ENCODE peak calls at places on chromosome 21, in ten cellular contexts. W is WERI-Rb-1, I is vagina, R is endothelial cell, Q is cardiac muscle cell, F is OCI-LY7, Z is fibroblast of mammary gland, G is omental fat pad, L is body of pancreas, Y is HFF-Myc. A is an unnamed sample.

GRCh38 chr21:33384851-33385331 is 18.3 kb upstream of the IFNGR2 start:
- DNase-seq in R (no peak), W (no peak), Z (no peak), G (no peak), F (peak), Y (no peak), I (no peak), Q (no peak), L (no peak), A (no peak)

GRCh38 chr21:40586575-40586974 is 260.4 kb downstream of the DSCAM start:
- DNase-seq in F (no peak), Q (no peak), L (no peak), W (no peak), Z (no peak), I (no peak), R (no peak), G (no peak), Y (no peak), A (no peak)

GRCh38 chr21:42433946-42434551 is 30.3 kb downstream of the UBASH3A start:
- DNase-seq in W (no peak), L (peak), Y (no peak), Q (no peak), G (no peak), Z (no peak), F (no peak), R (no peak), I (no peak), A (no peak)

GRCh38 chr21:38788275-38788911 is 17.3 kb upstream of the ETS2 start:
- DNase-seq in Y (no peak), L (no peak), W (no peak), Q (peak), I (no peak), R (no peak), G (no peak), Z (no peak), F (no peak), A (no peak)

GRCh38 chr21:29538115-29538514 is 239.4 kb downstream of the BACH1 start:
- DNase-seq in L (no peak), I (no peak), G (no peak), Q (peak), Y (no peak), F (no peak), W (no peak), R (no peak), Z (peak), A (no peak)

GRCh38 chr21:23398726-23399125 is 2208.6 kb downstream of the MRPL39 start:
- DNase-seq in F (no peak), Z (no peak), Y (no peak), L (no peak), W (peak), R (no peak), I (no peak), G (no peak), Q (no peak), A (no peak)

GRCh38 chr21:25635310-25635709 is 3.7 kb upstream of the JAM2 start:
- DNase-seq in Y (no peak), G (no peak), Z (no peak), L (no peak), F (no peak), R (no peak), I (no peak), W (no peak), Q (no peak), A (no peak)

GRCh38 chr21:33899199-33899598 is 16.4 kb downstream of the ATP5PO start:
- DNase-seq in L (peak), I (no peak), Q (no peak), Y (no peak), G (no peak), F (no peak), R (no peak), Z (no peak), W (no peak), A (no peak)

GRCh38 chr21:32494946-32495703 is 82.6 kb downstream of the EVA1C start:
- DNase-seq in R (no peak), Q (peak), W (no peak), L (no peak), F (no peak), Y (peak), I (no peak), Z (peak), G (no peak), A (no peak)

GRCh38 chr21:32515869-32516268 is 69.5 kb downstream of the TCP10L start:
- DNase-seq in F (no peak), L (no peak), Q (peak), G (no peak), I (no peak), Z (peak), Y (no peak), R (no peak), W (no peak), A (no peak)

GRCh38 chr21:43766734-43767497 is 9.2 kb downstream of the CSTB start:
- DNase-seq in Y (no peak), G (no peak), L (peak), R (no peak), F (no peak), Z (no peak), W (no peak), Q (no peak), I (no peak), A (no peak)

GRCh38 chr21:17467392-17467791 is 45.5 kb upstream of the CXADR start:
- DNase-seq in L (no peak), I (no peak), Y (no peak), F (no peak), Z (no peak), W (no peak), Q (peak), R (no peak), G (no peak), A (no peak)

GRCh38 chr21:25638634-25639166 is 358 bp upstream of the JAM2 start:
- DNase-seq in Q (peak), L (no peak), Z (no peak), F (peak), G (no peak), W (no peak), R (no peak), Y (no peak), I (no peak), A (no peak)

GRCh38 chr21:38852278-38852677 is 46.5 kb downstream of the ETS2 start:
- DNase-seq in G (no peak), Z (no peak), F (no peak), I (no peak), W (no peak), Q (no peak), L (no peak), R (no peak), Y (no peak), A (no peak)

GRCh38 chr21:38817371-38818335 is 11.9 kb downstream of the ETS2 start:
- DNase-seq in I (no peak), Y (no peak), L (no peak), G (no peak), Q (peak), Z (peak), R (no peak), W (no peak), F (no peak), A (no peak)

GRCh38 chr21:33848252-33848953 is 67.2 kb downstream of the ATP5PO start:
- DNase-seq in Q (no peak), I (no peak), R (no peak), W (no peak), L (no peak), Z (no peak), F (peak), Y (no peak), G (no peak), A (no peak)

GRCh38 chr21:16004523-16004922 is 274.7 kb downstream of the USP25 start:
- DNase-seq in I (no peak), R (no peak), Y (no peak), Z (no peak), G (no peak), L (no peak), Q (no peak), F (no peak), W (no peak), A (no peak)
- TF ChIP-seq CTCF in I (no peak), R (no peak), Y (no peak), Z (no peak), G (no peak), L (no peak), Q (no peak), F (no peak), W (no peak), A (no peak)

GRCh38 chr21:46384556-46384955 is 60.6 kb downstream of the PCNT start:
- DNase-seq in G (no peak), L (no peak), F (no peak), Q (no peak), I (no peak), Z (no peak), W (no peak), R (no peak), Y (no peak), A (no peak)
- TF ChIP-seq CTCF in G (no peak), L (no peak), F (no peak), Q (no peak), I (no peak), Z (no peak), W (no peak), R (no peak), Y (no peak), A (no peak)

DNA sequence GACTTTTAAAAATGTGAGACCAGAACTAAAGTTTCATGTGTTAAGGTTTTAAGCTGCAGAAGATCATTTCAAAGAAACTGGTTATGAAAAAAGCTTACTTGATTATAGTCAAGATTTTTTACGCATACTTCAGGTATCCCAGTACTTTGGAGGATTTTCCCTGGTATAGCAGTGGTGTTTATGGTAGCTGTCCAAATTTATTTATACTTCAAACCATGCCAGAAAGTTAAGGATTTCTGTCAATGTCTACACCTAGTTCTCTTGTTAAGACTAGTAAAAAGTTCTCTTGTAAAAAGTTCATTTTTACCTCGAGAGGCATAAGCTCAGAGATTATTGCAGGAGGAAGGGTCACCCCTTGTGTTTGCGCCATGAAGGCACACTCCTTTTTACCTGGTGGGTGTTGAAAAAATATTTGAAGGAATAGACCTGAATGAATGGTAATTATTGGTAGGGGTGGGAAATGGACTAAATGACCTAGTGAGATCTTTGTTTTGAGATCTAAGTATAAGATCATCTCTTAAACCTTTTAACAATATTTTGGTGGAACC is 2.8 kb downstream of the DYRK1A start:
- DNase-seq in G (no peak), Z (no peak), F (peak), Q (no peak), W (no peak), R (no peak), Y (no peak), I (no peak), L (no peak), A (no peak)
- TF ChIP-seq CTCF in G (no peak), Z (no peak), F (no peak), Q (no peak), W (no peak), R (no peak), Y (no peak), I (no peak), L (no peak), A (no peak)

DNA sequence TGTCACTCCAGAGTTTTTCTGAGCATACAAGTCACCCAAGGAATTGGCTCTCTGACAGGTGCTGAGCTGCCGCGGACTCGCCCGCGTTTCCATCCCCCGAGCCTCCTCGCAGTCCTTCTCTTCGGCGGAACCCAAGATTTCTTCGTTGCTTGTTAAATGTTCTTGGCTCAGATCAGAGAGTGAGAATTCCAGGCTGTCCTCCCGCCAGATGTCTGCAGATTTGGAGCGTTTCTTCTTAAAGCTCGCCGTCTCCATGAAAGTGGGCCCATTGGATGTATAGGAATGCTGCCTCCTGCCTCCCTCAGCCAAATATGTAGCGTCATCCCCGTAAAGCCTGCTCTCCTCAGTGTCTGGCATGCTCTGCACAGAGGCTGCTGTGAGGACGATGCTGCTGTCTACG is 77.8 kb downstream of the TIAM1 start:
- DNase-seq in I (no peak), F (no peak), L (no peak), W (no peak), Q (no peak), Z (no peak), R (no peak), Y (no peak), G (no peak), A (no peak)
- TF ChIP-seq CTCF in I (no peak), F (no peak), L (no peak), W (no peak), Q (no peak), Z (no peak), R (no peak), Y (no peak), G (no peak), A (no peak)

GRCh38 chr21:28334407-28334806 is 658.3 kb downstream of the LTN1 start:
- DNase-seq in R (no peak), F (peak), L (no peak), I (no peak), Z (peak), Y (no peak), Q (no peak), G (no peak), W (no peak), A (no peak)

GRCh38 chr21:28338906-28339305 is 653.8 kb downstream of the LTN1 start:
- DNase-seq in Q (peak), G (no peak), W (no peak), F (no peak), Z (no peak), I (no peak), R (no peak), L (no peak), Y (no peak), A (no peak)

GRCh38 chr21:28339403-28339802 is 653.3 kb downstream of the LTN1 start:
- DNase-seq in Z (no peak), Q (no peak), F (no peak), W (no peak), G (no peak), I (no peak), Y (no peak), R (no peak), L (no peak), A (no peak)

GRCh38 chr21:28336299-28336698 is 656.4 kb downstream of the LTN1 start:
- DNase-seq in Z (peak), F (peak), W (no peak), Y (peak), L (peak), I (no peak), G (no peak), Q (peak), R (no peak), A (no peak)

GRCh38 chr21:28337319-28337718 is 655.4 kb downstream of the LTN1 start:
- DNase-seq in W (no peak), Y (peak), I (no peak), R (no peak), Q (peak), L (no peak), G (no peak), F (peak), Z (peak), A (no peak)
- TF ChIP-seq CTCF in W (no peak), Y (peak), I (no peak), R (no peak), Q (peak), L (no peak), G (no peak), F (peak), Z (peak), A (no peak)

DNA sequence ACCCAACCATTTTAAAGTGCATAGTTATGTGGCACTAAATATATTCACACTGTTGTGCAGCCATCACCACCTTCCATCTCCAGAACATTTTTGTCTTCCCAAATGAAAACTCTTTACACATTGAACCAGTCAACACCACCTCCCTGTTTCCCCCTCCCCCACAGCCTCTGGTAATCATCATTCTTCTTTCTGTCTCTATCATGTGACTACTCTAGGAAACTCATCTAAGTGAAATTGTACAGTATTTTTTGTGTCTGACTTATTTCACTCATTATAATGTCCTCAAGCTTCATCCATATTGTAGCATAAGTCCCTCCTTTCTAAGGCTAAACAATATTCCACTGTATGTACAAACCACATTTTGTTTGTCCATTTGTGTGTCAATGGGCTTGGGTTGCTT is 128.0 kb downstream of the RUNX1 start:
- DNase-seq in F (no peak), W (no peak), L (no peak), I (no peak), Y (no peak), R (no peak), Z (no peak), G (no peak), Q (no peak), A (no peak)
- TF ChIP-seq CTCF in F (no peak), W (no peak), L (no peak), I (no peak), Y (no peak), R (no peak), Z (no peak), G (no peak), Q (no peak), A (no peak)

DNA sequence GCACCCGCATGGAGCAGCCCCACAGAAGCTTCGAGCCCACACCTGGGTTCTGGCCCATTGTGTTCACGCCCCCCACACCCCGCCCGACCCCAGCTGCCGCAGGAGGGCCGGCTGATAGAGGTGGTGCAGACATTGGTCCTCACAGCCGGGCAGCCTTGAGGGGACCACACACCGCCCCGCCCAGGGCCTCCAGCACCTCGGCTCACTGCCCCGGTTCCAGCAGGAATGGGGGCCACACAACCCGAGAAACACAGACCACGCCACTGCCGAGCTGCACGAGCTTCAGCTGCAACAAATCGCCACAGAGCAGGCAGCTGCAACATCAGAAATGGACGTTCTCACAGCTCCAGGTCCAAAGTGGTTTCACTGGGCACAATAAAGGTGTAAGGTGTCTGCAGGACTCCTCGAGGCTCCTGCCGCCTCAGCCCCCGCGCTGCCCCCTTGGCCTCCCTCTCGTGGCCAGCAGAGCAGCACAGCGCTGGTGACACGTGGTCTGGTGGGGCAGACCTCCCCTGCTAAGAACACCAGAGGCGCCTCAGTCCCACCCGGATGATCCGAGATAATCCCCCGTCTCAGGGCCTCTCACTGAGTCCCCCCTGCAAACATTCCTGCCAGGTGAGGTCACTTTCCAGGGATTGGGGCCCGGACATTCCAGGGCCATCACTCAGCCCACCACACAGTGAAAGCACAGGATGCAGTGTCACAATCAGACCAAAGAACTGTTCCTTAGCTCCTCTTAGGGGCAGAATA is 62.3 kb upstream of the ADARB1 start:
- DNase-seq in I (no peak), Y (peak), G (no peak), Z (peak), F (no peak), R (peak), W (peak), L (peak), Q (peak), A (peak)
- TF ChIP-seq CTCF in I (no peak), Y (no peak), G (no peak), Z (no peak), F (no peak), R (no peak), W (peak), L (no peak), Q (peak), A (no peak)

GRCh38 chr21:26844258-26845065 is 747 bp downstream of the ADAMTS1 start:
- DNase-seq in Y (no peak), F (no peak), W (no peak), Q (peak), R (peak), I (no peak), L (peak), G (no peak), Z (no peak), A (peak)
- TF ChIP-seq CTCF in Y (no peak), F (no peak), W (no peak), Q (peak), R (no peak), I (no peak), L (no peak), G (no peak), Z (no peak), A (no peak)

DNA sequence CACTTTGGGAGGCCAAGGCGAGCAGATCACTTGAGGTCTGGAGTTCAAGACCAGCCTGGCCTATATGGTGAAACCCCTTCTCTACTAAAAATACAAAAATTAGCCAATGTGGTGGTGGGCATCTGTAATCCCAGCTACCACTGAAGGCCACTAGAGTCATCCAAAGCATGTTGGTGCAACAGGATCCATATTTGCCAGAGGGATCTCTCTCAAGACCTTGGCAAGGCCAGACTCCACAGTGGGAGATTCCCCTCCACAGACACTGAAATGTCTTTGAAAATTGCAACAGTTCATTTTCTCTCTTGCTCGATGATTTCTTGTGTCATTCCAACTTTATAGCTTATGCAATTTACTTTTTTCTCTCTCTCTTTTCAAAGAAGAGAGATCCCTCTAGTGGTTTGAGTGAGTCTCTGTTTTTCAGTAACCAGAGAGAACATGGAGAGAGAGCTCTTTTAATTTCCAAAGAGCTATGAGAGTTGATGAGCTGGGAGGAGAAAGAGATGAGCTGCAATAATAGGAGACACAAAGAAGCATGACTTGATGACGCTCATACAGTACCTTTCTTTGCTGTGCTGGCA is 176.8 kb upstream of the USP25 start:
- DNase-seq in R (no peak), F (peak), L (no peak), W (no peak), Z (peak), G (no peak), Q (peak), I (no peak), Y (no peak), A (no peak)
- TF ChIP-seq CTCF in R (peak), F (peak), L (no peak), W (peak), Z (peak), G (no peak), Q (peak), I (no peak), Y (peak), A (peak)

GRCh38 chr21:18716578-18717138 is 313.1 kb upstream of the TMPRSS15 start:
- DNase-seq in W (no peak), R (no peak), G (no peak), Z (no peak), Y (no peak), L (no peak), Q (no peak), F (no peak), I (no peak), A (no peak)

GRCh38 chr21:18725653-18726052 is 322.1 kb upstream of the TMPRSS15 start:
- DNase-seq in R (peak), I (no peak), W (peak), Q (no peak), G (no peak), Y (no peak), F (no peak), Z (no peak), L (no peak), A (peak)

DNA sequence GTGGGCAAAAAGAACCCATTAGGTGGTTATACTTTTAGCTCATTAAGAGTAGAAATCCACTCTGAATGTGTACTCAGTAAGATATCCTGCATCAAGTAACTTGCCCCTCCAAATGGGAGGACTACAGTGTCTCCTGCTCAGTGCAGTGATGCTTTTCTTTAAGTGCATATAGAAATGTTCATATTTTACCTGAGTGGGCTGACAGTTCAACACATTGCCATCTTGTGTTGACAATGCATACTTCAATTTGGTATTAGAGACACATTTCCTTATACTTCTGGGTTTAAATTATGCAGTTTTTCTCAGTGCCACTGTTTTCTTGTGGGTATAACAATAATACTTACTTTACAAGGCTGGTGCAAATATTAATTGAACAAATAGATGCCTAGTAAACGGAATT is 318.6 kb upstream of the TMPRSS15 start:
- DNase-seq in L (no peak), R (no peak), W (no peak), G (no peak), Y (no peak), Q (no peak), I (no peak), Z (no peak), F (peak), A (no peak)
- TF ChIP-seq CTCF in L (no peak), R (no peak), W (no peak), G (no peak), Y (no peak), Q (no peak), I (no peak), Z (no peak), F (peak), A (no peak)